ENCODE peak calls at places on chromosome 10, in eight cellular contexts. One of them, this sample, is unnamed.

GRCh38 chr10:100185364-100186252 is at the start of gene ERLIN1:
- DNase-seq in GM23248: peak
- DNase-seq in GM10248: peak
- DNase-seq in NCI-H1092 treated with DMSO at 0.1 percent for 48 hours: peak
- DNase-seq in GDM1: peak
- DNase-seq in NCI-H2081: peak
- DNase-seq in HEK293T: peak
- DNase-seq in HS-5: peak
- DNase-seq in this sample: peak

GRCh38 chr10:101136007-101136707 is 5.1 kb downstream of the TLX1 start:
- DNase-seq in GM23248: no peak
- DNase-seq in GM10248: no peak
- DNase-seq in NCI-H1092 treated with DMSO at 0.1 percent for 48 hours: no peak
- DNase-seq in GDM1: peak
- DNase-seq in NCI-H2081: no peak
- DNase-seq in HEK293T: peak
- DNase-seq in HS-5: no peak
- DNase-seq in this sample: no peak

GRCh38 chr10:96470108-96470743 is 43.5 kb downstream of the TLL2 start:
- DNase-seq in GM23248: peak
- DNase-seq in GM10248: peak
- DNase-seq in NCI-H1092 treated with DMSO at 0.1 percent for 48 hours: peak
- DNase-seq in GDM1: no peak
- DNase-seq in NCI-H2081: no peak
- DNase-seq in HEK293T: peak
- DNase-seq in HS-5: no peak
- DNase-seq in this sample: peak

GRCh38 chr10:35127289-35127891 is 744 bp downstream of the CREM start:
- DNase-seq in GM23248: peak
- DNase-seq in GM10248: peak
- DNase-seq in NCI-H1092 treated with DMSO at 0.1 percent for 48 hours: no peak
- DNase-seq in GDM1: peak
- DNase-seq in NCI-H2081: no peak
- DNase-seq in HEK293T: peak
- DNase-seq in HS-5: no peak
- DNase-seq in this sample: peak

GRCh38 chr10:82922046-82922445 is 1047.1 kb downstream of the NRG3 start:
- DNase-seq in GM23248: no peak
- DNase-seq in GM10248: no peak
- DNase-seq in NCI-H1092 treated with DMSO at 0.1 percent for 48 hours: no peak
- DNase-seq in GDM1: no peak
- DNase-seq in NCI-H2081: no peak
- DNase-seq in HEK293T: no peak
- DNase-seq in HS-5: no peak
- DNase-seq in this sample: no peak

GRCh38 chr10:86651021-86651471 is 3.3 kb upstream of the OPN4 start:
- DNase-seq in GM23248: no peak
- DNase-seq in GM10248: no peak
- DNase-seq in NCI-H1092 treated with DMSO at 0.1 percent for 48 hours: no peak
- DNase-seq in GDM1: no peak
- DNase-seq in NCI-H2081: no peak
- DNase-seq in HEK293T: no peak
- DNase-seq in HS-5: no peak
- DNase-seq in this sample: no peak

GRCh38 chr10:103659674-103660363 is 166.3 kb downstream of the NEURL1 start:
- DNase-seq in GM23248: peak
- DNase-seq in GM10248: peak
- DNase-seq in NCI-H1092 treated with DMSO at 0.1 percent for 48 hours: no peak
- DNase-seq in GDM1: no peak
- DNase-seq in NCI-H2081: peak
- DNase-seq in HEK293T: peak
- DNase-seq in HS-5: no peak
- DNase-seq in this sample: peak

GRCh38 chr10:100377830-100378229 is 30.8 kb downstream of the SCD start:
- DNase-seq in GM23248: no peak
- DNase-seq in GM10248: peak
- DNase-seq in NCI-H1092 treated with DMSO at 0.1 percent for 48 hours: no peak
- DNase-seq in GDM1: no peak
- DNase-seq in NCI-H2081: no peak
- DNase-seq in HEK293T: no peak
- DNase-seq in HS-5: no peak
- DNase-seq in this sample: no peak

GRCh38 chr10:32985781-32986350 is 27.8 kb upstream of the ITGB1 start:
- DNase-seq in GM23248: peak
- DNase-seq in GM10248: no peak
- DNase-seq in NCI-H1092 treated with DMSO at 0.1 percent for 48 hours: no peak
- DNase-seq in GDM1: no peak
- DNase-seq in NCI-H2081: no peak
- DNase-seq in HEK293T: no peak
- DNase-seq in HS-5: no peak
- DNase-seq in this sample: no peak

GRCh38 chr10:12720217-12720981 is 281.1 kb downstream of the CCDC3 start:
- DNase-seq in GM23248: peak
- DNase-seq in GM10248: no peak
- DNase-seq in NCI-H1092 treated with DMSO at 0.1 percent for 48 hours: no peak
- DNase-seq in GDM1: no peak
- DNase-seq in NCI-H2081: no peak
- DNase-seq in HEK293T: peak
- DNase-seq in HS-5: peak
- DNase-seq in this sample: no peak

GRCh38 chr10:133364645-133365431 is 7.0 kb upstream of the FUOM start:
- DNase-seq in GM23248: no peak
- DNase-seq in GM10248: no peak
- DNase-seq in NCI-H1092 treated with DMSO at 0.1 percent for 48 hours: peak
- DNase-seq in GDM1: no peak
- DNase-seq in NCI-H2081: peak
- DNase-seq in HEK293T: no peak
- DNase-seq in HS-5: no peak
- DNase-seq in this sample: peak

GRCh38 chr10:120039826-120040225 is 147.3 kb downstream of the SEC23IP start:
- DNase-seq in GM23248: no peak
- DNase-seq in GM10248: no peak
- DNase-seq in NCI-H1092 treated with DMSO at 0.1 percent for 48 hours: no peak
- DNase-seq in GDM1: no peak
- DNase-seq in NCI-H2081: no peak
- DNase-seq in HEK293T: no peak
- DNase-seq in HS-5: no peak
- DNase-seq in this sample: no peak

GRCh38 chr10:86264481-86265231 is 101.9 kb downstream of the GRID1 start:
- DNase-seq in GM23248: no peak
- DNase-seq in GM10248: no peak
- DNase-seq in NCI-H1092 treated with DMSO at 0.1 percent for 48 hours: no peak
- DNase-seq in GDM1: no peak
- DNase-seq in NCI-H2081: no peak
- DNase-seq in HEK293T: no peak
- DNase-seq in HS-5: no peak
- DNase-seq in this sample: no peak

GRCh38 chr10:14074062-14074884 is 256.5 kb downstream of the FRMD4A start:
- DNase-seq in GM23248: peak
- DNase-seq in GM10248: no peak
- DNase-seq in NCI-H1092 treated with DMSO at 0.1 percent for 48 hours: peak
- DNase-seq in GDM1: no peak
- DNase-seq in NCI-H2081: peak
- DNase-seq in HEK293T: peak
- DNase-seq in HS-5: peak
- DNase-seq in this sample: peak

GRCh38 chr10:120979435-120980315 is 128.5 kb downstream of the WDR11 start:
- DNase-seq in GM23248: peak
- DNase-seq in GM10248: no peak
- DNase-seq in NCI-H1092 treated with DMSO at 0.1 percent for 48 hours: peak
- DNase-seq in GDM1: no peak
- DNase-seq in NCI-H2081: no peak
- DNase-seq in HEK293T: peak
- DNase-seq in HS-5: no peak
- DNase-seq in this sample: no peak

GRCh38 chr10:35794703-35795102 is 152.6 kb upstream of the FZD8 start:
- DNase-seq in GM23248: no peak
- DNase-seq in GM10248: no peak
- DNase-seq in NCI-H1092 treated with DMSO at 0.1 percent for 48 hours: no peak
- DNase-seq in GDM1: no peak
- DNase-seq in NCI-H2081: no peak
- DNase-seq in HEK293T: no peak
- DNase-seq in HS-5: no peak
- DNase-seq in this sample: no peak

GRCh38 chr10:62083868-62084267 is 182.4 kb downstream of the ARID5B start:
- DNase-seq in GM23248: peak
- DNase-seq in GM10248: no peak
- DNase-seq in NCI-H1092 treated with DMSO at 0.1 percent for 48 hours: peak
- DNase-seq in GDM1: no peak
- DNase-seq in NCI-H2081: peak
- DNase-seq in HEK293T: peak
- DNase-seq in HS-5: no peak
- DNase-seq in this sample: no peak

GRCh38 chr10:78337646-78338391 is 304.2 kb downstream of the RPS24 start:
- DNase-seq in GM23248: peak
- DNase-seq in GM10248: no peak
- DNase-seq in NCI-H1092 treated with DMSO at 0.1 percent for 48 hours: no peak
- DNase-seq in GDM1: no peak
- DNase-seq in NCI-H2081: no peak
- DNase-seq in HEK293T: no peak
- DNase-seq in HS-5: no peak
- DNase-seq in this sample: no peak

GRCh38 chr10:97866524-97867219 is 17.0 kb downstream of the GOLGA7B start:
- DNase-seq in GM23248: no peak
- DNase-seq in GM10248: no peak
- DNase-seq in NCI-H1092 treated with DMSO at 0.1 percent for 48 hours: no peak
- DNase-seq in GDM1: no peak
- DNase-seq in NCI-H2081: no peak
- DNase-seq in HEK293T: no peak
- DNase-seq in HS-5: no peak
- DNase-seq in this sample: no peak

GRCh38 chr10:126481181-126481580 is 92.9 kb upstream of the ADAM12 start:
- DNase-seq in GM23248: no peak
- DNase-seq in GM10248: no peak
- DNase-seq in NCI-H1092 treated with DMSO at 0.1 percent for 48 hours: no peak
- DNase-seq in GDM1: no peak
- DNase-seq in NCI-H2081: no peak
- DNase-seq in HEK293T: no peak
- DNase-seq in HS-5: no peak
- DNase-seq in this sample: no peak

GRCh38 chr10:60524541-60524940 is 134.9 kb upstream of the ANK3 start:
- DNase-seq in GM23248: peak
- DNase-seq in GM10248: no peak
- DNase-seq in NCI-H1092 treated with DMSO at 0.1 percent for 48 hours: no peak
- DNase-seq in GDM1: no peak
- DNase-seq in NCI-H2081: no peak
- DNase-seq in HEK293T: no peak
- DNase-seq in HS-5: peak
- DNase-seq in this sample: no peak

GRCh38 chr10:132713421-132714095 is 72.4 kb downstream of the NKX6-2 start:
- DNase-seq in GM23248: no peak
- DNase-seq in GM10248: no peak
- DNase-seq in NCI-H1092 treated with DMSO at 0.1 percent for 48 hours: no peak
- DNase-seq in GDM1: no peak
- DNase-seq in NCI-H2081: no peak
- DNase-seq in HEK293T: no peak
- DNase-seq in HS-5: no peak
- DNase-seq in this sample: no peak

GRCh38 chr10:34195364-34196057 is 619.6 kb downstream of the PARD3 start:
- DNase-seq in GM23248: no peak
- DNase-seq in GM10248: no peak
- DNase-seq in NCI-H1092 treated with DMSO at 0.1 percent for 48 hours: no peak
- DNase-seq in GDM1: no peak
- DNase-seq in NCI-H2081: no peak
- DNase-seq in HEK293T: no peak
- DNase-seq in HS-5: no peak
- DNase-seq in this sample: no peak

GRCh38 chr10:42367532-42368230 is 270.7 kb downstream of the ZNF33B start:
- DNase-seq in GM23248: peak
- DNase-seq in GM10248: peak
- DNase-seq in NCI-H1092 treated with DMSO at 0.1 percent for 48 hours: peak
- DNase-seq in GDM1: no peak
- DNase-seq in NCI-H2081: peak
- DNase-seq in HEK293T: peak
- DNase-seq in HS-5: peak
- DNase-seq in this sample: peak

This sample was measured in cerebellar cortex.